ENCODE peak calls at places on chromosomes 16 and 17, in four cellular contexts. C is tibial nerve, I is suprapubic skin, L is psoas muscle. O is an unnamed sample. For H3K4me1, the result is how much of the 10 kb centered on the place peaks cover.

GRCh38 chr17:67138392-67138791 is 94.0 kb downstream of the CACNG1 start:
- DNase-seq in I (no peak), L (no peak), C (no peak), O (no peak)

GRCh38 chr17:60910415-60910814 is 232.8 kb downstream of the BCAS3 start:
- DNase-seq in C (no peak), L (no peak), I (no peak), O (no peak)

GRCh38 chr17:53032861-53033271 is 789.9 kb upstream of the KIF2B start:
- DNase-seq in C (no peak), L (no peak), I (no peak), O (no peak)

GRCh38 chr16:86298166-86299131 is 211.9 kb upstream of the FOXF1 start:
- DNase-seq in I (no peak), C (no peak), L (no peak), O (no peak)

GRCh38 chr16:89583197-89583894 is 7.8 kb downstream of the CPNE7 start:
- DNase-seq in I (no peak), C (no peak), L (no peak), O (no peak)

GRCh38 chr17:73802314-73802713 is 158.1 kb upstream of the SDK2 start:
- DNase-seq in C (no peak), I (no peak), L (no peak), O (no peak)

GRCh38 chr17:68512967-68513474 is 791 bp downstream of the PRKAR1A start:
- DNase-seq in L (peak), C (peak), I (peak), O (peak)

GRCh38 chr17:2634361-2634960 is 41.0 kb downstream of the PAFAH1B1 start:
- DNase-seq in I (no peak), L (no peak), C (no peak), O (no peak)

GRCh38 chr16:1770328-1771071 is 843 bp downstream of the NME3 start:
- DNase-seq in C (peak), L (peak), I (no peak), O (peak)

GRCh38 chr16:24667244-24667764 is 62.1 kb upstream of the TNRC6A start:
- DNase-seq in L (no peak), C (no peak), I (no peak), O (no peak)

GRCh38 chr17:56739376-56739775 is 94.3 kb downstream of the C17orf67 start:
- DNase-seq in I (no peak), L (no peak), C (no peak), O (no peak)

GRCh38 chr16:50183316-50183715 is 30.2 kb downstream of the TENT4B start:
- DNase-seq in I (no peak), L (no peak), C (no peak), O (no peak)

GRCh38 chr16:56513972-56514371 is 5.9 kb downstream of the BBS2 start:
- DNase-seq in C (peak), L (no peak), I (no peak), O (no peak)

GRCh38 chr17:66663041-66663494 is 171.8 kb upstream of the CACNG5 start:
- DNase-seq in I (no peak), L (no peak), C (no peak), O (no peak)

GRCh38 chr17:18039535-18040286 is 503 bp downstream of the GID4 start:
- DNase-seq in C (no peak), L (peak), I (peak), O (peak)

GRCh38 chr17:7058831-7059447 is 15.0 kb upstream of the SLC16A11 start:
- DNase-seq in L (no peak), C (no peak), I (no peak), O (no peak)

GRCh38 chr17:61002316-61002736 is 324.7 kb downstream of the BCAS3 start:
- DNase-seq in L (no peak), C (no peak), I (no peak), O (no peak)

GRCh38 chr17:71601894-71602504 is 518.8 kb upstream of the SOX9 start:
- DNase-seq in L (no peak), C (no peak), I (no peak), O (no peak)

GRCh38 chr16:4200000-4200780 is 41.7 kb downstream of the SRL start:
- DNase-seq in I (no peak), L (peak), C (peak), O (peak)

GRCh38 chr17:81092518-81093095 is 57.7 kb downstream of the BAIAP2 start:
- DNase-seq in C (no peak), L (no peak), I (no peak), O (no peak)

GRCh38 chr17:81094744-81095607 is 60.0 kb downstream of the BAIAP2 start:
- DNase-seq in I (peak), L (peak), C (peak), O (peak)

GRCh38 chr17:81095608-81095888 is 60.6 kb downstream of the BAIAP2 start:
- DNase-seq in I (no peak), C (no peak), L (no peak), O (no peak)

GRCh38 chr17:81093576-81094223 is 58.7 kb downstream of the BAIAP2 start:
- DNase-seq in C (no peak), L (no peak), I (no peak), O (no peak)

DNA sequence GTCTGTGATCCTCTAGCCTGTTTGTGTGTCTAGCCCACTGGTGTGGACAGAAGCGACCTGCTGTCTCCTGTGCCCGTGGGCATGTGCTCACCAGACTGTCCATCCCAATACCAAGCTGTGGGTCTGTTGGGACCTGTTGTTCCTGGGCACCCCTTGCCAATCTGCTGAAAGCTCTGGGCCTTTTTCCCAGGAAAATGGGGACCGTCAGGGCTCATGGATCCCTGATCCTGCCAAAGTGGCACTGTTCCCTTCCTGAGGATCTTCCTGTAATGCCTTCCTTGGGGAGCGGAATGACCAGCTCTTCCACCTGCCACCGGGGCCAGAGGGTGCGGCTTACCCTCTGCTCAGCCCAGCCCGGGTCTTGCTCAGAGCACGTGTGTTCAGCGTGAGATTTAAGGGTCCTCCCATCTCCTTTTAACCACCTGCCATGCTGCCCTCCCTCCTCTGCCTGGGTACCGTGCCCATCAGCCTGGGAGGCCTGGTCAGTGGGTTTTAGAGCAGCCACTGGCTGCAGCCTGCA is 59.3 kb downstream of the BAIAP2 start:
- DNase-seq in L (no peak), C (no peak), I (no peak), O (no peak)
- TF ChIP-seq CTCF in L (no peak), C (no peak), I (no peak), O (no peak)

DNA sequence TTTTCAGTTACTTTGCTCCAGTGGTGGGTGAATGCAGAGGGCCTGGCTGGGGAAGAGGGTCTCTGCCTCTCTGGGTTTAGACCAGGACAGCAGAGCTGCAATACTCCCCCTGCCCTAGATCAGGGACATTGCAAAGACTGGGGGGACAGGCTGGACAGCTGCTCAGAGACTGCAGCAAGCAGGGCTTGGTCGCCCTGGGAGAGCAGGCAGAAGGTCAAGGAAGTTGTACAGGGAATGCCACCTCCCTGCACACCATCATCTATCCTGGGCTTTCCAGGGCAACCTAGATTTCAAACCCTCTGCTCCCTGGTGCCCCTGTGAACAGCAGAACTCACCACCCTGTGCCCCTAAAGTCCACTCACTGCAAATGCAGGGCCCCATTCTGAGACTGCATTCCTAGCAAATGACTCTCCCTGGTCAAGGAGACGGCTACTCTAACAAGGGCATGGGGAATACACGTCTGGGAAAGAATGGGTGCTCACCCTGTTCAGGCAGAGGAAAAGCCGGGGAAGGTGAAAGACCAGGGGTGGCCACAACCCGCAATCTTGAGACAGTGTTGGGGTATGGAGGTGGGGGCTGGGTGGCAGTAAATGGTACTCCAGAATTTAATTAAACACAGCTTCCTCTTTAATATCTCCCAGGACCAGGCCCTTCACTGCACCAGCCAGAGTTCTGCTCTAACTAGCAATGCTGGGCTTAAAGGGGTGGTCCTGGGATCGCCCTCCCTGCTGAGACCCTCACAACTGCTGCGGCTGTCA is 1.0 kb downstream of the KIFC3 start:
- DNase-seq in C (no peak), I (no peak), L (no peak), O (no peak)
- H3K4me1 ChIP-seq in C (under half), I (half or more), L (half or more), O (under half)

GRCh38 chr16:9089660-9090059 is 1.8 kb upstream of the HAPSTR1 start:
- DNase-seq in C (no peak), I (no peak), L (no peak), O (no peak)

GRCh38 chr16:9088848-9089247 is 2.6 kb upstream of the HAPSTR1 start:
- DNase-seq in I (no peak), L (no peak), C (no peak), O (no peak)

GRCh38 chr16:9091867-9092281 is 430 bp downstream of the HAPSTR1 start:
- DNase-seq in C (peak), L (peak), I (peak), O (no peak)

GRCh38 chr16:9090960-9091866 is at the start of gene HAPSTR1:
- DNase-seq in I (peak), L (peak), C (peak), O (peak)

DNA sequence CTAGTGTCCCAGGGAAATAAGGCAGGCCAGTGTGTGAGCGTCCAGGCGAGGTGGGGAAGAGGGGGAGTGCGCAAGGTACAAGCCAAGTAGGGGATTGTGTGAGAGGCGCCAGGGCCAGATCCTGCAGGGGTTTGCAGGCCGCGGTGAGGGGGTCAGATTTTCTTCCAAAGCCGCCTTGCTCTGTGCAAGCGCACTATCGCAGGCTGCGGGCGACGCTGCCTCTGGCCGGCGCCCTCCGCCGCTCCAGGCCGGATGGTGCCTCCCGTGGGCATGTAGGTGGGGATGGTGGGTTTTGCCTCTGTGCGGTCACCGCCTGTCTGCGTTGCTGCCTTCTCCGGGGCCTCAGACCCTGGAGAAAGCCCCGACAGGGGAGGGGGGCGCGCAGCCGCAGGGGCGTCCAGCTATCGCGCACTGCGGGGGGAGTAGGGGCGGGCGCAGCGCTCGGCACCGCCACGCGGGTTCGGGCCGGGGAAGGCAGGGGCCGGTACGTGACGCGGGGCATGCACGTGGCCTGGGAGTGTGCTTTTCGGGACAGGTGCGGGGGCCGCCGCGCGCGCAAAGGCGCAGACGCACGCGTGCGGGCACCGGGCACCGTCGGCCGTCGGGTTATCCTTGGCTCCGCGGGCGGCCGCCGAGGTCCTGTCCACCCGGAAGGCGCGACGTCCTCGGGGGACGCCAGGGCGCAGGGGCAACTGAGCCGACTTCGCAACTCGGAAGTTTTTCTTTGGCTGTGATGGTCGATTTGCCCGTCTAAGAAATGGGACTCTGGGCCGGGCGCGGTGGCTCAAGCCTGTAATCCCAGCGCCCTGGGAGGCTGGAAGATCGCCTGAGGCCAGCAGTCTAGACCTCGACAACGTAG is 1.1 kb upstream of the HAPSTR1 start:
- DNase-seq in I (peak), C (peak), L (peak), O (peak)
- H3K4me3 ChIP-seq in I (peak), C (peak), L (peak), O (peak)

GRCh38 chr16:82756283-82756599 is 129.5 kb downstream of the CDH13 start:
- DNase-seq in I (no peak), C (no peak), L (no peak), O (no peak)

GRCh38 chr16:82761236-82761635 is 134.5 kb downstream of the CDH13 start:
- DNase-seq in I (peak), L (peak), C (peak), O (peak)

GRCh38 chr16:82758904-82759303 is 132.1 kb downstream of the CDH13 start:
- DNase-seq in C (no peak), L (no peak), I (no peak), O (no peak)

GRCh38 chr16:82755570-82756282 is 129.0 kb downstream of the CDH13 start:
- DNase-seq in L (no peak), C (no peak), I (no peak), O (no peak)

GRCh38 chr16:82758406-82758805 is 131.6 kb downstream of the CDH13 start:
- DNase-seq in L (no peak), C (no peak), I (no peak), O (no peak)
- TF ChIP-seq CTCF in L (no peak), C (no peak), I (no peak), O (no peak)

DNA sequence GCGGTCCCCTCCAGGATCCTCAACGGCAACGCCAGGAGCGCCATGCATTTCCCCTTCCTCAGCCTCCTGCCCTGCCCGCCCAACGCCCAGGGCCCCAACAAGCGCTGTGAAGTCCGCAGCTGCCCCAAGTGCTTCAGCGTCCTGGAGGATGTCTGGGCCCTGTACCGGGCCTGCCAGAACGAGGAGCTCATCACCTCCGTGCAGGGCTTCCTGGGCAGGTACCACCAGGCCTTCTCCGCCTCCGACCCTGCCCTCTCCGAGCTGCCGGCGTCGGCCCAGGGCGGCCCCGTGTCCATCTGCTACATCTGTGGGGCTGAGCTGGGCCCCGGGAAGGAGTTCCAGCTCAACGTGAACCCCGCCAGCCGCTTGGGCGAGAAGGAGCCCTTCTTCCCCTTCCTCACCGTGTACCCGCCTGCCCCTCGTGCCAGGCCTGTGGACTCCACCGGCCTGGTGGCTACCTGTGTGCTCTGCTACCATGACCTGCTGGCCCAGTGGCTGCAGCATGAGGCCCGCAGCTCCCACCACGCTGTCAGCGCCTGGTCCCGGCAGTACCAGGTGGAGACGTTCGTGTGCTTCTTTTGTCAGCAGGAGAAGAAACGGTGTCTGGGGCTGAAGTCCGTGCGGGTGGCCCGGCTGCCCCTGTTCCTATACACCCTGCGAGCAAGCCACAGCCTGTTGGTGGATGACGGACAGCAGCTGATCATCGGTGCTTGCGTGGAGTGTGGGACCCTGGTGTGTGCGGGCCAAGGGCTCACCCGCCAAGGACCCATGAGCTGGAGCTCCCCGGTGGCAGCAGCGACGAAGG is 58.9 kb upstream of the CIBAR2 start:
- DNase-seq in I (no peak), L (no peak), C (no peak), O (no peak)
- H3K4me1 ChIP-seq in I (half or more), L (half or more), C (under half), O (under half)

DNA sequence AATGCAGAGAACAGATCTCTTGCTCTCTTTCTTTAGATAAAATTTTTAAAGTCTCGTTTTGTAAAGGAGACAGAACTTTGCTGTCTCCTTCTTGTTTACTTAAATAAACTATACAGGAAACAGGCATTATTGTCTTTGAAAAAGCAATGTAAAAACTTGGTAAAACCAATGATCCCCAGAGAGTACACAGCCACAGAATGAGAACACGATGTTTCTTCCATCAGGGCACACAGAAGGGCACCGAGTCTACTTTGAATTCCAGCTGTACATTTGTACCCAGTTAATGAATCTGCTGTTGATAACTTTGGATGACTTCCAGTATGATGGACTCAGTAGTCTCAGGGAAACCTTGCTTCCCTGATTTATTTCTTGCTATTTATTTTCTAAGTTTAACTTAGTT is 8.1 kb upstream of the TMEM100 start:
- DNase-seq in L (no peak), C (no peak), I (no peak), O (no peak)
- H3K4me3 ChIP-seq in L (peak), C (no peak), I (peak), O (no peak)

GRCh38 chr17:45048795-45049563 is 2.5 kb downstream of the DCAKD start:
- DNase-seq in I (no peak), L (no peak), C (no peak), O (no peak)
- TF ChIP-seq CTCF in I (no peak), L (peak), C (peak), O (no peak)

GRCh38 chr17:13921841-13922776 is 147.2 kb upstream of the COX10 start:
- DNase-seq in I (no peak), L (no peak), C (no peak), O (no peak)

GRCh38 chr17:13919818-13920217 is 149.5 kb upstream of the COX10 start:
- DNase-seq in I (no peak), C (no peak), L (no peak), O (no peak)

GRCh38 chr17:13918247-13918646 is 151.1 kb upstream of the COX10 start:
- DNase-seq in L (no peak), C (no peak), I (no peak), O (no peak)

GRCh38 chr17:13922885-13923284 is 146.4 kb upstream of the COX10 start:
- DNase-seq in L (no peak), I (no peak), C (no peak), O (no peak)

GRCh38 chr17:13920413-13920812 is 148.9 kb upstream of the COX10 start:
- DNase-seq in L (no peak), C (no peak), I (no peak), O (no peak)
- H3K4me1 ChIP-seq in L (under half), C (under half), I (under half), O (under half)